ENCODE peak calls at places on chromosomes 2 and 18, in eight cellular contexts. One of them, this sample, is unnamed.

GRCh38 chr18:72107647-72108046 is 436.5 kb downstream of the CBLN2 start:
- DNase-seq in cardiac muscle cell: peak
- DNase-seq in uterus: no peak
- DNase-seq in neural crest cell: peak
- DNase-seq in CD4-positive, alpha-beta T cell: no peak
- DNase-seq in GM10248: no peak
- DNase-seq in foreskin fibroblast: no peak
- DNase-seq in NB4: no peak
- DNase-seq in this sample: no peak

GRCh38 chr2:106932644-106933043 is 46.7 kb upstream of the ST6GAL2 start:
- DNase-seq in cardiac muscle cell: no peak
- DNase-seq in uterus: no peak
- DNase-seq in neural crest cell: no peak
- DNase-seq in CD4-positive, alpha-beta T cell: no peak
- DNase-seq in GM10248: no peak
- DNase-seq in foreskin fibroblast: no peak
- DNase-seq in NB4: no peak
- DNase-seq in this sample: no peak

GRCh38 chr2:216478151-216478550 is 20.5 kb upstream of the RPL37A start:
- DNase-seq in cardiac muscle cell: peak
- DNase-seq in uterus: peak
- DNase-seq in neural crest cell: peak
- DNase-seq in CD4-positive, alpha-beta T cell: no peak
- DNase-seq in GM10248: no peak
- DNase-seq in foreskin fibroblast: peak
- DNase-seq in NB4: peak
- DNase-seq in this sample: no peak

GRCh38 chr2:75569546-75569945 is 8.8 kb upstream of the EVA1A start:
- DNase-seq in cardiac muscle cell: no peak
- DNase-seq in uterus: no peak
- DNase-seq in neural crest cell: no peak
- DNase-seq in CD4-positive, alpha-beta T cell: no peak
- DNase-seq in GM10248: no peak
- DNase-seq in foreskin fibroblast: no peak
- DNase-seq in NB4: no peak
- DNase-seq in this sample: no peak

GRCh38 chr2:196336206-196336605 is 164.8 kb upstream of the STK17B start:
- DNase-seq in cardiac muscle cell: no peak
- DNase-seq in uterus: no peak
- DNase-seq in neural crest cell: no peak
- DNase-seq in CD4-positive, alpha-beta T cell: no peak
- DNase-seq in GM10248: no peak
- DNase-seq in foreskin fibroblast: no peak
- DNase-seq in NB4: no peak
- DNase-seq in this sample: no peak

GRCh38 chr2:145682536-145683157 is 1162.7 kb upstream of the ZEB2 start:
- DNase-seq in cardiac muscle cell: no peak
- DNase-seq in uterus: no peak
- DNase-seq in neural crest cell: no peak
- DNase-seq in CD4-positive, alpha-beta T cell: no peak
- DNase-seq in GM10248: no peak
- DNase-seq in foreskin fibroblast: peak
- DNase-seq in NB4: peak
- DNase-seq in this sample: no peak

GRCh38 chr2:222426836-222427130 is 2.4 kb downstream of the SGPP2 start:
- DNase-seq in cardiac muscle cell: no peak
- DNase-seq in uterus: no peak
- DNase-seq in neural crest cell: no peak
- DNase-seq in CD4-positive, alpha-beta T cell: no peak
- DNase-seq in GM10248: no peak
- DNase-seq in foreskin fibroblast: no peak
- DNase-seq in NB4: no peak
- DNase-seq in this sample: no peak

GRCh38 chr2:50225021-50225928 is 806.7 kb downstream of the NRXN1 start:
- DNase-seq in cardiac muscle cell: no peak
- DNase-seq in uterus: no peak
- DNase-seq in neural crest cell: no peak
- DNase-seq in CD4-positive, alpha-beta T cell: no peak
- DNase-seq in GM10248: no peak
- DNase-seq in foreskin fibroblast: no peak
- DNase-seq in NB4: no peak
- DNase-seq in this sample: no peak

GRCh38 chr2:64769392-64770044 is 115.8 kb upstream of the SERTAD2 start:
- DNase-seq in cardiac muscle cell: no peak
- DNase-seq in uterus: no peak
- DNase-seq in neural crest cell: no peak
- DNase-seq in CD4-positive, alpha-beta T cell: no peak
- DNase-seq in GM10248: no peak
- DNase-seq in foreskin fibroblast: no peak
- DNase-seq in NB4: no peak
- DNase-seq in this sample: no peak

DNA sequence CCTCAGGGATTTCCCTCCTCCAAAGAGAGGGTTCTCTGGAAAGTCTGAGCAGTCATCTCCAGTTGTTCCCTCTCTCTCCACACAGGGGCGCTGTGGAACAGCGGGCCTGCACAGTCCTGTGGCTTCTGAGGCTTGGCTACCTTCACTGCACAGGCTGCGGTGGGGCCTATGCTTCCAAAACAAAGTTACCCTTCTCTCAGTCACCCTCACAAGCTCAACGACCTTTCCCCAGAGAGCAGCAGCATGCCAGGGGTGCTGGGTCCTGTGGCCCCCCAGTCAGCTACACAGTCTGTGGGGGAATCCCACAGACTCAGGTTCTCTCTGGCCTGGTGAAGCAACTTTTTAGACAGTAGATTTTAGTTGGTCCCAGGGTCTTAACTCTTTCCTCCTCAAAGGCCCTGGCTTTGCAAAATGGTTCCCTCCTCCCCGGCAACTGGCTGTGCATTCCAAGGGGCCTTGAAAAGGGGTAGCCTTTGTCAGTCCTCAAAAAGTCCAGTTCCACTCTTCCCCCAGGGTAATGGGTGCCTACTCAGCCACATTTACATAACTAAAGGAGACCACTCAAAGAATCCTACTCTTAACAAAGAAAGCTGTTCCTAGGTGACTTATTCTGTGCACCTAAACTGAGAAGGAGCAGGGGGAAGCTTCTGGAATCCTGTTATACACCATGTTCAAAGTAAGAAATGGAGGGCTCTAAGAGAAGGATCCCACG is 14.9 kb downstream of the B3GNT7 start:
- DNase-seq in cardiac muscle cell: no peak
- DNase-seq in uterus: no peak
- DNase-seq in neural crest cell: no peak
- DNase-seq in CD4-positive, alpha-beta T cell: no peak
- DNase-seq in GM10248: no peak
- DNase-seq in foreskin fibroblast: no peak
- DNase-seq in NB4: no peak
- DNase-seq in this sample: no peak
- TF ChIP-seq CTCF in cardiac muscle cell: peak
- TF ChIP-seq CTCF in uterus: no peak
- TF ChIP-seq CTCF in neural crest cell: peak
- TF ChIP-seq CTCF in CD4-positive, alpha-beta T cell: no peak
- TF ChIP-seq CTCF in GM10248: no peak
- TF ChIP-seq CTCF in foreskin fibroblast: peak
- TF ChIP-seq CTCF in NB4: peak
- TF ChIP-seq CTCF in this sample: peak

DNA sequence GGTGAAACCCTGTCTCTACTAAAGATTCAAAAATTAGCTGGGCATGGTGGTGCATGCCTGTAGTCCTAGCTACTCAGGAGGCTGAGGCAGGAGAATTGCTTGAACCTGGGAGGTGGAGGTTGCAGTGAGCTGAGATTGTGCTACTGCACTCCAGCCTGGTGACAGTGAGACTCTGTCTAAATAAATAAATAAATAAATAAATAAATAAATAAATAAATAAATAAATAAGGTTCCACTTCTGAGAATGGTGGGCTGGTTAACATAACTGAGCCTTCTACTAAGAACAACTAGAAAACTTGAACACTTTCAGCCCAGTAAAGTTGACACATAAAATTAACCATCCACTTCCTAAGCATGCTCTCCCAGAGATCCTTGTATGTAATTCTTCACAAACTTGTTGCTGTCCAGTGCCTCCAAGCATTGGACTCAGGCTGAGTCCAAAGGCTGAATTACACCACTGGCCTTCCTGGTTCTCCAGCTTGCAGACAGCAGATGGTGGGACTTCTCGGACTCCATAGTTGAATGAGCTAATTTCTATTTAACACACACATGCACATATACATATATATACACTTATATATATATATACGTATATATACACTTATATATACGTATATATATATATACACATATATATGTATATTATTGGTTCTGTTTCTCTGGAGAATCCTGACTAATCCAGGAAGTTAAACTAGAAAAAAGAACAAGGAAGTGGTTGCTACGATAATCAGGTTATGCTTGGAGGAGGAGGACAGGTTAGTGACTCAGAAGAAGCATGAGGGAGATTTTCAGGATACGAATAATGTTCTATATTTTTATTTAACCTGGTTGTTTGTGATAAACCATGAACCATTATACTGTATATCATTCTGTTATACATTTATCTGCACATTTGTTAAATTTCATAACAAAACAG is 348.8 kb downstream of the METTL4 start:
- DNase-seq in cardiac muscle cell: peak
- DNase-seq in uterus: no peak
- DNase-seq in neural crest cell: no peak
- DNase-seq in CD4-positive, alpha-beta T cell: no peak
- DNase-seq in GM10248: no peak
- DNase-seq in foreskin fibroblast: no peak
- DNase-seq in NB4: no peak
- DNase-seq in this sample: no peak
- TF ChIP-seq CTCF in cardiac muscle cell: no peak
- TF ChIP-seq CTCF in uterus: no peak
- TF ChIP-seq CTCF in neural crest cell: no peak
- TF ChIP-seq CTCF in CD4-positive, alpha-beta T cell: no peak
- TF ChIP-seq CTCF in GM10248: no peak
- TF ChIP-seq CTCF in foreskin fibroblast: no peak
- TF ChIP-seq CTCF in NB4: no peak
- TF ChIP-seq CTCF in this sample: no peak

GRCh38 chr2:73174244-73174643 is 28.1 kb upstream of the NOTO start:
- DNase-seq in cardiac muscle cell: no peak
- DNase-seq in uterus: no peak
- DNase-seq in neural crest cell: no peak
- DNase-seq in CD4-positive, alpha-beta T cell: no peak
- DNase-seq in GM10248: no peak
- DNase-seq in foreskin fibroblast: no peak
- DNase-seq in NB4: no peak
- DNase-seq in this sample: no peak

GRCh38 chr2:73176205-73176880 is 26.0 kb upstream of the NOTO start:
- DNase-seq in cardiac muscle cell: peak
- DNase-seq in uterus: peak
- DNase-seq in neural crest cell: no peak
- DNase-seq in CD4-positive, alpha-beta T cell: no peak
- DNase-seq in GM10248: no peak
- DNase-seq in foreskin fibroblast: no peak
- DNase-seq in NB4: peak
- DNase-seq in this sample: no peak

GRCh38 chr2:73176881-73177644 is 25.3 kb upstream of the NOTO start:
- DNase-seq in cardiac muscle cell: peak
- DNase-seq in uterus: peak
- DNase-seq in neural crest cell: peak
- DNase-seq in CD4-positive, alpha-beta T cell: peak
- DNase-seq in GM10248: peak
- DNase-seq in foreskin fibroblast: peak
- DNase-seq in NB4: peak
- DNase-seq in this sample: peak

GRCh38 chr2:73174941-73175662 is 27.3 kb upstream of the NOTO start:
- DNase-seq in cardiac muscle cell: no peak
- DNase-seq in uterus: no peak
- DNase-seq in neural crest cell: no peak
- DNase-seq in CD4-positive, alpha-beta T cell: no peak
- DNase-seq in GM10248: no peak
- DNase-seq in foreskin fibroblast: no peak
- DNase-seq in NB4: no peak
- DNase-seq in this sample: no peak

DNA sequence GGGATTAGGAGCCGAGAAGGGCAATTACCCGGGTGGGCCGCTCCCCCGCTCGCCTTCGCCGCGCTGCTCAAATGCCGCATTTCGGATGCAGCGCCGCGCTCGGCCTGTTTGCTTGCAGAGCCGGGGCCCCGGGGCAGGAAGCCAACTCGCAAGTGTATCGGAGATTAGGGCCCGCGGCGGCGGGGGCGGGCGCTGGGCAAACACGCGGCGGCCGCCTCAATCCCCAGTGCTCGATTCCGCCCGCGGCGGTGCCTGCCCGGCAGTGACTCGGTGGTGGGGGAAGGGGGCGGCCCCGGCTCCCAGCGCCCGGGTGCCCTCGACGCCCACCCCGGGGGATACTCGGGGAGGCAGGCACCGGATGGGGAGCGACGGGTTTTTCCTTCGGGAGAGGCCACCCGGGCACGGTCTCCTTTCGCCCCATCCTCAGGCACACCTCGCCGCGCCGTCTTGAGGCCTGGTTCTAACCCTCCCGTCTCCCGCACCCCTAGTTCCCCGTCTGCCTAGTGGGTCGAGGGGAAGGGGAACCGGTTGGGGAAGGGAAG is 26.6 kb upstream of the NOTO start:
- DNase-seq in cardiac muscle cell: peak
- DNase-seq in uterus: peak
- DNase-seq in neural crest cell: peak
- DNase-seq in CD4-positive, alpha-beta T cell: peak
- DNase-seq in GM10248: peak
- DNase-seq in foreskin fibroblast: peak
- DNase-seq in NB4: peak
- DNase-seq in this sample: peak
- TF ChIP-seq CTCF in cardiac muscle cell: no peak
- TF ChIP-seq CTCF in uterus: no peak
- TF ChIP-seq CTCF in neural crest cell: peak
- TF ChIP-seq CTCF in CD4-positive, alpha-beta T cell: no peak
- TF ChIP-seq CTCF in GM10248: no peak
- TF ChIP-seq CTCF in foreskin fibroblast: no peak
- TF ChIP-seq CTCF in NB4: no peak
- TF ChIP-seq CTCF in this sample: no peak

DNA sequence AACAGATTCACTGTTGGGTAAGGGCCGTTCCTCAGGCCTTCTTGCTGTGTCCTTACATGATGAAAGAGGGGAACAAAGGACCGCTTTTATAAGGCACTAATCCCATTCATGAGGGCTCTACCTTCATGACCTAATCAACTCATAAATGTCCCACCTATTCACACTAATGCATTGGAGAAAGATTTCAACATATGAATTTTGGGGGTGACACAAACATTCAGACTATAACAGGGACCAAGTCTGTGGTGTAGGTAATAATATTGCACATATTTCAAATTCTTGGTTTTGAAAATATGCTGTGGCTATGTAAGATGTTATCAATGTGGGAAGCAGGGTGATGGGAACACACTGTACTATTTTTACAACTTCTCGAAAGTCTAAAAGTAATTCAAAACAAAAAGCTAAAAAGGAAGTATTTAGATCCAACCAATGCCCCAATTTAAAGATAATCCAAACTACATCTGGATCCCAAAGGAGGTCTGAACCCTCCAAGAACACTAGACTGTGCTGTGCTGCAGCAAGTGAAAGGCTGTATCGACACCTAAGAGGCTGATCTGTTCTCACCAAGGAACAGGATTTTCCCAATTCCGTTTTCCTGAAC is 82.4 kb upstream of the TGIF1 start:
- DNase-seq in cardiac muscle cell: peak
- DNase-seq in uterus: no peak
- DNase-seq in neural crest cell: no peak
- DNase-seq in CD4-positive, alpha-beta T cell: no peak
- DNase-seq in GM10248: no peak
- DNase-seq in foreskin fibroblast: no peak
- DNase-seq in NB4: no peak
- DNase-seq in this sample: no peak
- TF ChIP-seq CTCF in cardiac muscle cell: peak
- TF ChIP-seq CTCF in uterus: no peak
- TF ChIP-seq CTCF in neural crest cell: no peak
- TF ChIP-seq CTCF in CD4-positive, alpha-beta T cell: no peak
- TF ChIP-seq CTCF in GM10248: no peak
- TF ChIP-seq CTCF in foreskin fibroblast: no peak
- TF ChIP-seq CTCF in NB4: no peak
- TF ChIP-seq CTCF in this sample: no peak

This sample was measured in progenitor cell of endocrine pancreas.